ENCODE peak calls at places on chromosome 14, in six cellular contexts. O is brain microvascular endothelial cell, H is stomach, M is uterus, W is WERI-Rb-1, J is GM23248. N is an unnamed sample.

GRCh38 chr14:52124791-52125661 is 56.2 kb upstream of the NID2 start:
- DNase-seq in W (no peak), J (peak; percentile 91), M (no peak), O (peak; percentile 68), H (no peak), N (no peak)

GRCh38 chr14:104386281-104386841 is 193.2 kb upstream of the C14orf180 start:
- DNase-seq in W (no peak), H (no peak), M (no peak), J (no peak), O (no peak), N (no peak)

GRCh38 chr14:103733651-103734050 is 18.0 kb downstream of the ZFYVE21 start:
- DNase-seq in W (no peak), H (no peak), M (no peak), J (peak; percentile 43), O (no peak), N (peak; percentile 40)

GRCh38 chr14:39050389-39050788 is 52.6 kb downstream of the SEC23A start:
- DNase-seq in O (peak; percentile 69), H (no peak), J (peak; percentile 84), W (no peak), M (no peak), N (no peak)

GRCh38 chr14:64725360-64725815 is 21.2 kb downstream of the PLEKHG3 start:
- DNase-seq in O (no peak), J (no peak), W (no peak), H (no peak), M (no peak), N (no peak)

GRCh38 chr14:35696575-35696974 is 112.5 kb downstream of the RALGAPA1 start:
- DNase-seq in O (no peak), W (no peak), H (no peak), M (no peak), J (no peak), N (no peak)

GRCh38 chr14:49893309-49894213 is 679 bp downstream of the ARF6 start:
- DNase-seq in W (peak; percentile 23), J (peak; percentile 85), M (peak; percentile 45), H (peak; percentile 67), O (peak; percentile 49), N (peak; percentile 67)

GRCh38 chr14:29039171-29039570 is 272.6 kb downstream of the FOXG1 start:
- DNase-seq in H (no peak), M (no peak), W (no peak), O (no peak), J (peak; percentile 33), N (no peak)

GRCh38 chr14:32697114-32697513 is 241.6 kb upstream of the NPAS3 start:
- DNase-seq in J (no peak), H (no peak), M (no peak), W (no peak), O (no peak), N (no peak)

GRCh38 chr14:63204407-63205280 is at the start of gene RHOJ:
- DNase-seq in H (no peak), J (peak; percentile 51), M (peak; percentile 39), W (no peak), O (peak; percentile 19), N (peak; percentile 51)

GRCh38 chr14:95231966-95232365 is 74.6 kb upstream of the DICER1 start:
- DNase-seq in O (no peak), W (no peak), H (no peak), J (peak; percentile 11), M (no peak), N (no peak)

GRCh38 chr14:31898835-31899528 is 178.1 kb upstream of the ARHGAP5 start:
- DNase-seq in H (no peak), O (no peak), M (no peak), W (no peak), J (no peak), N (no peak)

GRCh38 chr14:34380446-34380845 is 81.6 kb downstream of the SPTSSA start:
- DNase-seq in J (no peak), M (no peak), W (no peak), O (no peak), H (no peak), N (no peak)

GRCh38 chr14:21940887-21941855 is 267.6 kb upstream of the OR4E1 start:
- DNase-seq in J (peak; percentile 31), M (no peak), W (peak; percentile 10), O (no peak), H (no peak), N (no peak)

GRCh38 chr14:79483472-79483871 is 727.8 kb downstream of the DIO2 start:
- DNase-seq in M (no peak), O (peak; percentile 88), J (peak; percentile 3), H (no peak), W (no peak), N (no peak)

GRCh38 chr14:69620211-69620611 is 8.8 kb downstream of the SUSD6 start:
- DNase-seq in H (no peak), W (no peak), O (no peak), M (no peak), J (no peak), N (no peak)

GRCh38 chr14:69087061-69087461 is 65.9 kb downstream of the DCAF5 start:
- DNase-seq in H (no peak), W (no peak), O (no peak), M (no peak), J (peak; percentile 52), N (no peak)

GRCh38 chr14:20219033-20219432 is 4.5 kb upstream of the OR11H6 start:
- DNase-seq in W (no peak), M (no peak), J (peak; percentile 24), O (no peak), H (no peak), N (no peak)

GRCh38 chr14:70047598-70048312 is 141.0 kb downstream of the SLC8A3 start:
- DNase-seq in O (no peak), J (no peak), M (no peak), H (no peak), W (no peak), N (no peak)

GRCh38 chr14:21933681-21934080 is 260.1 kb upstream of the OR4E1 start:
- DNase-seq in W (no peak), J (no peak), O (no peak), H (no peak), M (no peak), N (no peak)

GRCh38 chr14:68397371-68397779 is 395.5 kb downstream of the ZFP36L1 start:
- DNase-seq in M (peak; percentile 59), O (no peak), J (no peak), W (no peak), H (no peak), N (peak; percentile 54)

GRCh38 chr14:75134644-75135043 is 7.8 kb upstream of the NEK9 start:
- DNase-seq in W (no peak), H (no peak), M (no peak), O (no peak), J (no peak), N (no peak)
- H3K36me3 ChIP-seq in W (peaks cover 24% of the 10 kb centered on the region), H (peaks cover 44% of the 10 kb centered on the region), M (no peaks in the 10 kb centered on the region), O (peaks cover 23% of the 10 kb centered on the region), J (peaks cover 19% of the 10 kb centered on the region), N (peaks cover 36% of the 10 kb centered on the region)

GRCh38 chr14:90276627-90277367 is 20.4 kb downstream of the PSMC1 start:
- DNase-seq in W (no peak), J (peak; percentile 36), O (peak; percentile 47), H (no peak), M (no peak), N (no peak)
- H3K36me3 ChIP-seq in W (peaks cover 27% of the 10 kb centered on the region), J (peaks cover 3% of the 10 kb centered on the region), O (peaks cover 25% of the 10 kb centered on the region), H (peaks cover 82% of the 10 kb centered on the region), M (no peaks in the 10 kb centered on the region), N (peaks cover 91% of the 10 kb centered on the region)

GRCh38 chr14:99407416-99407815 is 73.2 kb downstream of the SETD3 start:
- DNase-seq in J (no peak), M (no peak), W (no peak), O (no peak), H (no peak), N (no peak)
- H3K36me3 ChIP-seq in J (peaks cover 28% of the 10 kb centered on the region), M (no peaks in the 10 kb centered on the region), W (peaks cover 13% of the 10 kb centered on the region), O (peaks cover 3% of the 10 kb centered on the region), H (peaks cover 75% of the 10 kb centered on the region), N (peaks cover 5% of the 10 kb centered on the region)

GRCh38 chr14:75702107-75702506 is 41.1 kb downstream of the TTLL5 start:
- DNase-seq in M (no peak), J (peak; percentile 1), W (no peak), O (no peak), H (no peak), N (no peak)

GRCh38 chr14:75700295-75700694 is 39.2 kb downstream of the TTLL5 start:
- DNase-seq in H (no peak), J (no peak), W (no peak), M (no peak), O (no peak), N (no peak)

GRCh38 chr14:75699331-75699730 is 38.3 kb downstream of the TTLL5 start:
- DNase-seq in O (no peak), J (no peak), H (no peak), M (no peak), W (no peak), N (no peak)

GRCh38 chr14:75697371-75697770 is 36.3 kb downstream of the TTLL5 start:
- DNase-seq in H (no peak), W (no peak), O (no peak), J (no peak), M (no peak), N (no peak)

DNA sequence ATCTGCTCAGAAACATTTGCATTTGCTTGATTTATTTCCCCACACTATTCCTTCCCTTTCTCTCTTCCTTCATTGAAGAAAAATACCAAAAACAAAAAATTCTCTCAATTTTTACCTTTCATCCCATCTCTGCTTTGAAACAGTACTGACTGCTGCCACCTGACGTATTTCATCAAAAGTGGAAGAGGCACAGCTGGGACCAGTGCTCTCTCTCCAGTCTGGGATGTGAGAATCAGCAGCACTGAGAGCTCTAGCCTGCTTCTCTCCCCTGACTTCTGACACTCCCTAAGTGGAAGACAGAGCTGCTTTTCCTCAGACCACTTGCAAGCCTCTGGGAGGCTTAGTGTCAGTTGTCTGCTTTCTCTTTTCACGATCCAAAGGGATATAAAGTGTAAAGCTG is 36.9 kb downstream of the TTLL5 start:
- DNase-seq in O (no peak), M (no peak), H (no peak), W (no peak), J (no peak), N (no peak)
- H3K36me3 ChIP-seq in O (peaks cover 3% of the 10 kb centered on the region), M (no peaks in the 10 kb centered on the region), H (peaks cover 75% of the 10 kb centered on the region), W (peaks cover 53% of the 10 kb centered on the region), J (peaks cover 8% of the 10 kb centered on the region), N (peaks cover 33% of the 10 kb centered on the region)